ENCODE peak calls at places on chromosomes 12 and 14, in ten cellular contexts. One of them, this sample, is unnamed. For H3K4me1, the result is how much of the 10 kb centered on the place peaks cover.

GRCh38 chr14:94536836-94537235 is 24.4 kb upstream of the SERPINA4 start:
- DNase-seq in breast epithelium: no peak
- DNase-seq in body of pancreas: no peak
- DNase-seq in Peyer's patch: no peak
- DNase-seq in lower lobe of right lung: no peak
- DNase-seq in left ventricle myocardium inferior: no peak
- DNase-seq in aorta: no peak
- DNase-seq in cardiac muscle cell: no peak
- DNase-seq in tibial artery: no peak
- DNase-seq in heart right ventricle: no peak
- DNase-seq in this sample: no peak

GRCh38 chr12:72264548-72265175 is 7.5 kb upstream of the TRHDE start:
- DNase-seq in breast epithelium: no peak
- DNase-seq in body of pancreas: peak
- DNase-seq in Peyer's patch: no peak
- DNase-seq in lower lobe of right lung: no peak
- DNase-seq in left ventricle myocardium inferior: no peak
- DNase-seq in aorta: no peak
- DNase-seq in cardiac muscle cell: peak
- DNase-seq in tibial artery: no peak
- DNase-seq in heart right ventricle: no peak
- DNase-seq in this sample: no peak

GRCh38 chr12:131441638-131442336 is 269.1 kb upstream of the SFSWAP start:
- DNase-seq in breast epithelium: no peak
- DNase-seq in body of pancreas: no peak
- DNase-seq in Peyer's patch: no peak
- DNase-seq in lower lobe of right lung: no peak
- DNase-seq in left ventricle myocardium inferior: no peak
- DNase-seq in aorta: no peak
- DNase-seq in cardiac muscle cell: no peak
- DNase-seq in tibial artery: no peak
- DNase-seq in heart right ventricle: no peak
- DNase-seq in this sample: no peak

GRCh38 chr12:112875608-112876007 is 31.2 kb upstream of the OAS1 start:
- DNase-seq in breast epithelium: no peak
- DNase-seq in body of pancreas: no peak
- DNase-seq in Peyer's patch: no peak
- DNase-seq in lower lobe of right lung: no peak
- DNase-seq in left ventricle myocardium inferior: no peak
- DNase-seq in aorta: no peak
- DNase-seq in cardiac muscle cell: no peak
- DNase-seq in tibial artery: no peak
- DNase-seq in heart right ventricle: no peak
- DNase-seq in this sample: no peak

GRCh38 chr12:113040722-113041168 is 15.8 kb upstream of the DTX1 start:
- DNase-seq in breast epithelium: no peak
- DNase-seq in body of pancreas: peak
- DNase-seq in Peyer's patch: peak
- DNase-seq in lower lobe of right lung: peak
- DNase-seq in left ventricle myocardium inferior: peak
- DNase-seq in aorta: peak
- DNase-seq in cardiac muscle cell: no peak
- DNase-seq in tibial artery: peak
- DNase-seq in heart right ventricle: peak
- DNase-seq in this sample: no peak

GRCh38 chr14:77470192-77470870 is 12.4 kb downstream of the AHSA1 start:
- DNase-seq in breast epithelium: no peak
- DNase-seq in body of pancreas: no peak
- DNase-seq in Peyer's patch: no peak
- DNase-seq in lower lobe of right lung: no peak
- DNase-seq in left ventricle myocardium inferior: no peak
- DNase-seq in aorta: no peak
- DNase-seq in cardiac muscle cell: no peak
- DNase-seq in tibial artery: no peak
- DNase-seq in heart right ventricle: no peak
- DNase-seq in this sample: no peak

GRCh38 chr14:73696466-73697390 is 17.5 kb downstream of the PNMA1 start:
- DNase-seq in breast epithelium: no peak
- DNase-seq in body of pancreas: no peak
- DNase-seq in Peyer's patch: no peak
- DNase-seq in lower lobe of right lung: no peak
- DNase-seq in left ventricle myocardium inferior: no peak
- DNase-seq in aorta: no peak
- DNase-seq in cardiac muscle cell: no peak
- DNase-seq in tibial artery: no peak
- DNase-seq in heart right ventricle: no peak
- DNase-seq in this sample: no peak

GRCh38 chr12:66550626-66551025 is 128.2 kb downstream of the GRIP1 start:
- DNase-seq in breast epithelium: no peak
- DNase-seq in body of pancreas: no peak
- DNase-seq in Peyer's patch: no peak
- DNase-seq in lower lobe of right lung: no peak
- DNase-seq in left ventricle myocardium inferior: no peak
- DNase-seq in aorta: no peak
- DNase-seq in cardiac muscle cell: no peak
- DNase-seq in tibial artery: no peak
- DNase-seq in heart right ventricle: no peak
- DNase-seq in this sample: no peak

GRCh38 chr12:101018540-101018939 is 191.5 kb downstream of the SLC5A8 start:
- DNase-seq in breast epithelium: no peak
- DNase-seq in body of pancreas: peak
- DNase-seq in Peyer's patch: no peak
- DNase-seq in lower lobe of right lung: no peak
- DNase-seq in left ventricle myocardium inferior: no peak
- DNase-seq in aorta: no peak
- DNase-seq in cardiac muscle cell: no peak
- DNase-seq in tibial artery: no peak
- DNase-seq in heart right ventricle: no peak
- DNase-seq in this sample: no peak

GRCh38 chr12:89157413-89157812 is 194.9 kb downstream of the DUSP6 start:
- DNase-seq in breast epithelium: no peak
- DNase-seq in body of pancreas: no peak
- DNase-seq in Peyer's patch: peak
- DNase-seq in lower lobe of right lung: no peak
- DNase-seq in left ventricle myocardium inferior: no peak
- DNase-seq in aorta: no peak
- DNase-seq in cardiac muscle cell: no peak
- DNase-seq in tibial artery: no peak
- DNase-seq in heart right ventricle: no peak
- DNase-seq in this sample: no peak

GRCh38 chr12:15532364-15532977 is 210.2 kb downstream of the PTPRO start:
- DNase-seq in breast epithelium: no peak
- DNase-seq in body of pancreas: peak
- DNase-seq in Peyer's patch: peak
- DNase-seq in lower lobe of right lung: no peak
- DNase-seq in left ventricle myocardium inferior: no peak
- DNase-seq in aorta: no peak
- DNase-seq in cardiac muscle cell: peak
- DNase-seq in tibial artery: no peak
- DNase-seq in heart right ventricle: no peak
- DNase-seq in this sample: peak

GRCh38 chr14:91253795-91254323 is 9.4 kb upstream of the GPR68 start:
- DNase-seq in breast epithelium: no peak
- DNase-seq in body of pancreas: no peak
- DNase-seq in Peyer's patch: no peak
- DNase-seq in lower lobe of right lung: no peak
- DNase-seq in left ventricle myocardium inferior: no peak
- DNase-seq in aorta: no peak
- DNase-seq in cardiac muscle cell: peak
- DNase-seq in tibial artery: no peak
- DNase-seq in heart right ventricle: no peak
- DNase-seq in this sample: no peak

GRCh38 chr12:64256166-64256800 is 34.2 kb upstream of the KICS2 start:
- DNase-seq in breast epithelium: no peak
- DNase-seq in body of pancreas: no peak
- DNase-seq in Peyer's patch: no peak
- DNase-seq in lower lobe of right lung: no peak
- DNase-seq in left ventricle myocardium inferior: no peak
- DNase-seq in aorta: no peak
- DNase-seq in cardiac muscle cell: peak
- DNase-seq in tibial artery: no peak
- DNase-seq in heart right ventricle: no peak
- DNase-seq in this sample: peak

GRCh38 chr12:104459556-104459909 is 2.8 kb downstream of the CHST11 start:
- DNase-seq in breast epithelium: no peak
- DNase-seq in body of pancreas: no peak
- DNase-seq in Peyer's patch: no peak
- DNase-seq in lower lobe of right lung: no peak
- DNase-seq in left ventricle myocardium inferior: no peak
- DNase-seq in aorta: no peak
- DNase-seq in cardiac muscle cell: no peak
- DNase-seq in tibial artery: no peak
- DNase-seq in heart right ventricle: no peak
- DNase-seq in this sample: no peak

GRCh38 chr12:25276199-25276937 is 25.6 kb upstream of the KRAS start:
- DNase-seq in breast epithelium: no peak
- DNase-seq in body of pancreas: peak
- DNase-seq in Peyer's patch: peak
- DNase-seq in lower lobe of right lung: no peak
- DNase-seq in left ventricle myocardium inferior: no peak
- DNase-seq in aorta: no peak
- DNase-seq in cardiac muscle cell: no peak
- DNase-seq in tibial artery: no peak
- DNase-seq in heart right ventricle: no peak
- DNase-seq in this sample: peak

GRCh38 chr14:104268725-104269436 is 130.5 kb downstream of the KIF26A start:
- DNase-seq in breast epithelium: peak
- DNase-seq in body of pancreas: no peak
- DNase-seq in Peyer's patch: peak
- DNase-seq in lower lobe of right lung: peak
- DNase-seq in left ventricle myocardium inferior: no peak
- DNase-seq in aorta: no peak
- DNase-seq in cardiac muscle cell: no peak
- DNase-seq in tibial artery: peak
- DNase-seq in heart right ventricle: no peak
- DNase-seq in this sample: no peak

GRCh38 chr12:109134186-109134917 is 18.0 kb downstream of the ACACB start:
- DNase-seq in breast epithelium: no peak
- DNase-seq in body of pancreas: peak
- DNase-seq in Peyer's patch: no peak
- DNase-seq in lower lobe of right lung: no peak
- DNase-seq in left ventricle myocardium inferior: peak
- DNase-seq in aorta: peak
- DNase-seq in cardiac muscle cell: peak
- DNase-seq in tibial artery: peak
- DNase-seq in heart right ventricle: peak
- DNase-seq in this sample: no peak

GRCh38 chr12:27014085-27014858 is at the start of gene TM7SF3:
- DNase-seq in breast epithelium: peak
- DNase-seq in body of pancreas: peak
- DNase-seq in Peyer's patch: peak
- DNase-seq in lower lobe of right lung: peak
- DNase-seq in left ventricle myocardium inferior: peak
- DNase-seq in aorta: peak
- DNase-seq in cardiac muscle cell: peak
- DNase-seq in tibial artery: peak
- DNase-seq in heart right ventricle: peak
- DNase-seq in this sample: peak
- H3K4me1 ChIP-seq in breast epithelium: under half
- H3K4me1 ChIP-seq in body of pancreas: under half
- H3K4me1 ChIP-seq in Peyer's patch: under half
- H3K4me1 ChIP-seq in lower lobe of right lung: half or more
- H3K4me1 ChIP-seq in left ventricle myocardium inferior: under half
- H3K4me1 ChIP-seq in aorta: under half
- H3K4me1 ChIP-seq in cardiac muscle cell: under half
- H3K4me1 ChIP-seq in tibial artery: under half
- H3K4me1 ChIP-seq in heart right ventricle: under half
- H3K4me1 ChIP-seq in this sample: under half

GRCh38 chr14:57573193-57573592 is 79.5 kb upstream of the CCDC198 start:
- DNase-seq in breast epithelium: no peak
- DNase-seq in body of pancreas: no peak
- DNase-seq in Peyer's patch: no peak
- DNase-seq in lower lobe of right lung: no peak
- DNase-seq in left ventricle myocardium inferior: no peak
- DNase-seq in aorta: no peak
- DNase-seq in cardiac muscle cell: no peak
- DNase-seq in tibial artery: no peak
- DNase-seq in heart right ventricle: no peak
- DNase-seq in this sample: no peak
- H3K27ac ChIP-seq in breast epithelium: no peak
- H3K27ac ChIP-seq in body of pancreas: no peak
- H3K27ac ChIP-seq in Peyer's patch: no peak
- H3K27ac ChIP-seq in lower lobe of right lung: no peak
- H3K27ac ChIP-seq in left ventricle myocardium inferior: no peak
- H3K27ac ChIP-seq in aorta: no peak
- H3K27ac ChIP-seq in cardiac muscle cell: no peak
- H3K27ac ChIP-seq in tibial artery: no peak
- H3K27ac ChIP-seq in heart right ventricle: no peak
- H3K27ac ChIP-seq in this sample: no peak

GRCh38 chr14:93305708-93306418 is 27.0 kb downstream of the BTBD7 start:
- DNase-seq in breast epithelium: no peak
- DNase-seq in body of pancreas: no peak
- DNase-seq in Peyer's patch: no peak
- DNase-seq in lower lobe of right lung: no peak
- DNase-seq in left ventricle myocardium inferior: no peak
- DNase-seq in aorta: no peak
- DNase-seq in cardiac muscle cell: no peak
- DNase-seq in tibial artery: no peak
- DNase-seq in heart right ventricle: no peak
- DNase-seq in this sample: no peak
- H3K4me1 ChIP-seq in breast epithelium: under half
- H3K4me1 ChIP-seq in body of pancreas: under half
- H3K4me1 ChIP-seq in Peyer's patch: under half
- H3K4me1 ChIP-seq in lower lobe of right lung: under half
- H3K4me1 ChIP-seq in left ventricle myocardium inferior: half or more
- H3K4me1 ChIP-seq in aorta: under half
- H3K4me1 ChIP-seq in cardiac muscle cell: under half
- H3K4me1 ChIP-seq in tibial artery: under half
- H3K4me1 ChIP-seq in heart right ventricle: under half
- H3K4me1 ChIP-seq in this sample: under half

GRCh38 chr14:68961781-68962584 is 17.1 kb downstream of the ACTN1 start:
- DNase-seq in breast epithelium: no peak
- DNase-seq in body of pancreas: no peak
- DNase-seq in Peyer's patch: no peak
- DNase-seq in lower lobe of right lung: no peak
- DNase-seq in left ventricle myocardium inferior: no peak
- DNase-seq in aorta: peak
- DNase-seq in cardiac muscle cell: no peak
- DNase-seq in tibial artery: peak
- DNase-seq in heart right ventricle: no peak
- DNase-seq in this sample: no peak

GRCh38 chr14:68960123-68960522 is 19.0 kb downstream of the ACTN1 start:
- DNase-seq in breast epithelium: no peak
- DNase-seq in body of pancreas: no peak
- DNase-seq in Peyer's patch: no peak
- DNase-seq in lower lobe of right lung: no peak
- DNase-seq in left ventricle myocardium inferior: no peak
- DNase-seq in aorta: no peak
- DNase-seq in cardiac muscle cell: no peak
- DNase-seq in tibial artery: no peak
- DNase-seq in heart right ventricle: no peak
- DNase-seq in this sample: no peak

GRCh38 chr14:68961361-68961760 is 17.7 kb downstream of the ACTN1 start:
- DNase-seq in breast epithelium: no peak
- DNase-seq in body of pancreas: no peak
- DNase-seq in Peyer's patch: no peak
- DNase-seq in lower lobe of right lung: no peak
- DNase-seq in left ventricle myocardium inferior: no peak
- DNase-seq in aorta: no peak
- DNase-seq in cardiac muscle cell: no peak
- DNase-seq in tibial artery: no peak
- DNase-seq in heart right ventricle: no peak
- DNase-seq in this sample: no peak

GRCh38 chr14:68964300-68965093 is 14.6 kb downstream of the ACTN1 start:
- DNase-seq in breast epithelium: no peak
- DNase-seq in body of pancreas: no peak
- DNase-seq in Peyer's patch: no peak
- DNase-seq in lower lobe of right lung: no peak
- DNase-seq in left ventricle myocardium inferior: no peak
- DNase-seq in aorta: no peak
- DNase-seq in cardiac muscle cell: no peak
- DNase-seq in tibial artery: peak
- DNase-seq in heart right ventricle: no peak
- DNase-seq in this sample: no peak

GRCh38 chr14:68962681-68963080 is 16.4 kb downstream of the ACTN1 start:
- DNase-seq in breast epithelium: no peak
- DNase-seq in body of pancreas: no peak
- DNase-seq in Peyer's patch: no peak
- DNase-seq in lower lobe of right lung: no peak
- DNase-seq in left ventricle myocardium inferior: no peak
- DNase-seq in aorta: no peak
- DNase-seq in cardiac muscle cell: no peak
- DNase-seq in tibial artery: no peak
- DNase-seq in heart right ventricle: no peak
- DNase-seq in this sample: no peak
- H3K27ac ChIP-seq in breast epithelium: peak
- H3K27ac ChIP-seq in body of pancreas: no peak
- H3K27ac ChIP-seq in Peyer's patch: no peak
- H3K27ac ChIP-seq in lower lobe of right lung: no peak
- H3K27ac ChIP-seq in left ventricle myocardium inferior: no peak
- H3K27ac ChIP-seq in aorta: peak
- H3K27ac ChIP-seq in cardiac muscle cell: no peak
- H3K27ac ChIP-seq in tibial artery: peak
- H3K27ac ChIP-seq in heart right ventricle: no peak
- H3K27ac ChIP-seq in this sample: no peak

This sample was measured in naive thymus-derived CD4-positive, alpha-beta T cell.